ENCODE peak calls at places on chromosome 3, in six cellular contexts. M, V, R, T, K and L are unnamed samples.

GRCh38 chr3:48268936-48269551 is 28.1 kb downstream of the ZNF589 start:
- DNase-seq in M (no peak), V (no peak), R (no peak), T (no peak), K (no peak), L (no peak)

GRCh38 chr3:114307222-114307840 is 13.5 kb downstream of the TIGIT start:
- DNase-seq in M (no peak), V (no peak), R (peak), T (no peak), K (no peak), L (no peak)

GRCh38 chr3:136547293-136547692 is 204.9 kb downstream of the STAG1 start:
- DNase-seq in M (no peak), V (no peak), R (peak), T (no peak), K (no peak), L (no peak)

GRCh38 chr3:177146646-177147045 is 50.6 kb downstream of the TBL1XR1 start:
- DNase-seq in M (no peak), V (no peak), R (no peak), T (no peak), K (peak), L (no peak)

GRCh38 chr3:85801955-85802354 is 843.2 kb downstream of the CADM2 start:
- DNase-seq in M (no peak), V (no peak), R (no peak), T (no peak), K (no peak), L (no peak)

GRCh38 chr3:112486811-112487505 is 12.3 kb downstream of the BTLA start:
- DNase-seq in M (no peak), V (no peak), R (no peak), T (no peak), K (no peak), L (no peak)

GRCh38 chr3:51873876-51874275 is 1.5 kb downstream of the IQCF5 start:
- DNase-seq in M (no peak), V (no peak), R (no peak), T (no peak), K (no peak), L (no peak)

GRCh38 chr3:46873521-46873920 is 4.0 kb upstream of the PTH1R start:
- DNase-seq in M (no peak), V (no peak), R (no peak), T (no peak), K (no peak), L (no peak)

GRCh38 chr3:52890735-52891134 is 6.6 kb downstream of the STIMATE start:
- DNase-seq in M (no peak), V (no peak), R (no peak), T (no peak), K (no peak), L (no peak)

GRCh38 chr3:116863842-116864626 is 154.5 kb downstream of the TUSC7 start:
- DNase-seq in M (no peak), V (peak), R (peak), T (peak), K (peak), L (no peak)

GRCh38 chr3:124398594-124398993 is 331.7 kb upstream of the UMPS start:
- DNase-seq in M (no peak), V (no peak), R (no peak), T (no peak), K (no peak), L (no peak)

GRCh38 chr3:143831208-143831607 is 17.1 kb downstream of the SLC9A9 start:
- DNase-seq in M (no peak), V (no peak), R (no peak), T (no peak), K (peak), L (no peak)

GRCh38 chr3:32442766-32443165 is 51.1 kb downstream of the CMTM7 start:
- DNase-seq in M (no peak), V (no peak), R (no peak), T (no peak), K (no peak), L (no peak)

GRCh38 chr3:187291001-187291511 is 481 bp downstream of the MASP1 start:
- DNase-seq in M (no peak), V (no peak), R (no peak), T (no peak), K (peak), L (no peak)

GRCh38 chr3:32276279-32276841 is 37.9 kb downstream of the CMTM8 start:
- DNase-seq in M (no peak), V (no peak), R (no peak), T (no peak), K (peak), L (no peak)

GRCh38 chr3:20141841-20142240 is 44.2 kb downstream of the SGO1 start:
- DNase-seq in M (no peak), V (no peak), R (no peak), T (no peak), K (peak), L (no peak)

GRCh38 chr3:52524752-52525661 is 8.7 kb downstream of the NT5DC2 start:
- DNase-seq in M (peak), V (peak), R (no peak), T (no peak), K (no peak), L (peak)

GRCh38 chr3:101780661-101781060 is 1.6 kb downstream of the NXPE3 start:
- DNase-seq in M (no peak), V (peak), R (no peak), T (no peak), K (peak), L (no peak)

GRCh38 chr3:196867155-196867506 is 589 bp upstream of the SENP5 start:
- DNase-seq in M (no peak), V (no peak), R (no peak), T (no peak), K (no peak), L (no peak)

GRCh38 chr3:52277972-52278509 is 408 bp downstream of the WDR82 start:
- DNase-seq in M (peak), V (peak), R (peak), T (peak), K (peak), L (no peak)

GRCh38 chr3:186953011-186953487 is 22.7 kb downstream of the ST6GAL1 start:
- DNase-seq in M (no peak), V (no peak), R (no peak), T (no peak), K (peak), L (no peak)

GRCh38 chr3:149970716-149971402 is at the start of gene PFN2:
- DNase-seq in M (peak), V (peak), R (peak), T (peak), K (peak), L (peak)

DNA sequence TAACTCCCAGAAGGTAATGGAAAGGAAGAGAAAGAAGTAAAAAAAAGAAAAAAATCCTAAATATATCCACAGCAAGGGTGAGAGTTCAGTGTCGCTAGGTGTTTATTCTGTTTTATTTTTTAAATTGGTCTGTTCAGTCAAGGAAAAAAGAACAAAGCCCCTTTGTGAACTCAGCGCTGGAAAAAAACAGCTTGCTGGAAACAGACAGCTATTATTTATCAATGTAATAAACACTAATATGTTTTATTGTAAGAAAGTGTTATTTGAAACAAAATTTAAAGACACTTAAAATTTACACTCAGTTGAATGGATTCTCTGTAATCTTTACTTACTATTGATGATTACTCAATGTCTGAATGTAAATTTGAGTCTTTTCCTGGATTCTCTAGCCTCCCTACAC is 32.3 kb upstream of the LEKR1 start:
- DNase-seq in M (no peak), V (no peak), R (no peak), T (no peak), K (no peak), L (no peak)
- TF ChIP-seq CTCF in M (no peak), V (no peak), R (no peak), T (no peak), K (no peak), L (no peak)

GRCh38 chr3:14602006-14602803 is 49.4 kb upstream of the CCDC174 start:
- DNase-seq in M (no peak), V (no peak), R (peak), T (no peak), K (no peak), L (no peak)
- TF ChIP-seq CTCF in M (no peak), V (no peak), R (no peak), T (no peak), K (no peak), L (no peak)

GRCh38 chr3:128438488-128439072 is 28.1 kb downstream of the DNAJB8 start:
- DNase-seq in M (no peak), V (no peak), R (no peak), T (no peak), K (no peak), L (no peak)
- TF ChIP-seq CTCF in M (peak), V (peak), R (peak), T (no peak), K (peak), L (peak)

GRCh38 chr3:184259878-184260570 is 1.3 kb downstream of the CAMK2N2 start:
- DNase-seq in M (no peak), V (peak), R (peak), T (peak), K (no peak), L (no peak)

GRCh38 chr3:184259396-184259877 is 1.9 kb downstream of the CAMK2N2 start:
- DNase-seq in M (no peak), V (no peak), R (no peak), T (no peak), K (no peak), L (no peak)

GRCh38 chr3:184262166-184262926 is 993 bp upstream of the CAMK2N2 start:
- DNase-seq in M (no peak), V (peak), R (no peak), T (no peak), K (no peak), L (no peak)

GRCh38 chr3:184261270-184262165 is at the start of gene CAMK2N2:
- DNase-seq in M (peak), V (peak), R (peak), T (peak), K (peak), L (peak)

GRCh38 chr3:184260571-184261269 is 633 bp downstream of the CAMK2N2 start:
- DNase-seq in M (no peak), V (peak), R (peak), T (no peak), K (no peak), L (no peak)
- TF ChIP-seq CTCF in M (no peak), V (no peak), R (no peak), T (no peak), K (no peak), L (no peak)

DNA sequence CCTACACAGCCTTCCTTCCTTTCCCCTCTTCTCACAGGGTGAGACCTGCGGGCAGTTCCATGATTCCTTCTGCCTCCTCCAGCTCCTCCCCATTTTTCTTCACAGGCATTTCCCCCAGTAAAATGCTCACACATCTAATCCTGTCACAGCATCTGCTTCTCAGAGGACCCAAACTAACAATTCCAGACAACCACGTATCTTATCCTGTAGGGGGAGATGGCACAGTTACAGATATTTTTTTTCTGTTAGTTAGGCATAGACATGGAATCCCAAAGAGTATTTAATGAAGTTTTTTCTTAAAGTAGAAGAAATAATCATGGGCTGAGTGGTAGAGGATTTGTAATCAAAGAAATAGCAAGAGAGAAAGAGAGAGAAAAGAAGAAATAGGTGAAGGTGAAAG is 373.1 kb upstream of the ADAMTS9 start:
- DNase-seq in M (no peak), V (no peak), R (no peak), T (no peak), K (no peak), L (no peak)
- TF ChIP-seq CTCF in M (no peak), V (no peak), R (no peak), T (no peak), K (no peak), L (no peak)